ENCODE peak calls at places on chromosome X, in nine cellular contexts. One of them, this sample, is unnamed.

GRCh38 chrX:57905141-57905540 is 5.1 kb downstream of the ZXDA start:
- DNase-seq in fibroblast of mammary gland: no peak
- DNase-seq in foreskin fibroblast: no peak
- DNase-seq in nephron progenitor cell: no peak
- DNase-seq in cardiac fibroblast: peak; percentile 25
- DNase-seq in AG10803: no peak
- DNase-seq in HCT116: no peak
- DNase-seq in uterus: no peak
- DNase-seq in neural crest cell: no peak
- DNase-seq in this sample: no peak

GRCh38 chrX:51641421-51642021 is 22.8 kb upstream of the CENPVL3 start:
- DNase-seq in fibroblast of mammary gland: peak; percentile 59
- DNase-seq in foreskin fibroblast: peak; percentile 30
- DNase-seq in nephron progenitor cell: peak; percentile 11
- DNase-seq in cardiac fibroblast: peak; percentile 65
- DNase-seq in AG10803: peak; percentile 46
- DNase-seq in HCT116: peak; percentile 36
- DNase-seq in uterus: no peak
- DNase-seq in neural crest cell: peak; percentile 13
- DNase-seq in this sample: peak; percentile 12

GRCh38 chrX:113644426-113644825 is 803.8 kb upstream of the AMOT start:
- DNase-seq in fibroblast of mammary gland: peak; percentile 65
- DNase-seq in foreskin fibroblast: peak; percentile 54
- DNase-seq in nephron progenitor cell: no peak
- DNase-seq in cardiac fibroblast: peak; percentile 28
- DNase-seq in AG10803: peak; percentile 71
- DNase-seq in HCT116: no peak
- DNase-seq in uterus: no peak
- DNase-seq in neural crest cell: no peak
- DNase-seq in this sample: peak; percentile 1

GRCh38 chrX:53714580-53715335 is 28.2 kb upstream of the HUWE1 start:
- DNase-seq in fibroblast of mammary gland: peak; percentile 55
- DNase-seq in foreskin fibroblast: peak; percentile 31
- DNase-seq in nephron progenitor cell: no peak
- DNase-seq in cardiac fibroblast: peak; percentile 38
- DNase-seq in AG10803: no peak
- DNase-seq in HCT116: peak; percentile 4
- DNase-seq in uterus: no peak
- DNase-seq in neural crest cell: no peak
- DNase-seq in this sample: peak; percentile 14

GRCh38 chrX:139932077-139932900 is 564 bp downstream of the ATP11C start:
- DNase-seq in fibroblast of mammary gland: no peak
- DNase-seq in foreskin fibroblast: peak; percentile 34
- DNase-seq in nephron progenitor cell: peak; percentile 73
- DNase-seq in cardiac fibroblast: peak; percentile 29
- DNase-seq in AG10803: peak; percentile 30
- DNase-seq in HCT116: no peak
- DNase-seq in uterus: peak; percentile 35
- DNase-seq in neural crest cell: no peak
- DNase-seq in this sample: no peak

GRCh38 chrX:109384569-109385174 is 97.2 kb downstream of the GUCY2F start:
- DNase-seq in fibroblast of mammary gland: peak; percentile 37
- DNase-seq in foreskin fibroblast: no peak
- DNase-seq in nephron progenitor cell: peak; percentile 8
- DNase-seq in cardiac fibroblast: peak; percentile 54
- DNase-seq in AG10803: peak; percentile 21
- DNase-seq in HCT116: no peak
- DNase-seq in uterus: no peak
- DNase-seq in neural crest cell: peak; percentile 32
- DNase-seq in this sample: no peak

GRCh38 chrX:97199501-97199900 is 315.8 kb downstream of the RPA4 start:
- DNase-seq in fibroblast of mammary gland: no peak
- DNase-seq in foreskin fibroblast: no peak
- DNase-seq in nephron progenitor cell: no peak
- DNase-seq in cardiac fibroblast: no peak
- DNase-seq in AG10803: no peak
- DNase-seq in HCT116: no peak
- DNase-seq in uterus: no peak
- DNase-seq in neural crest cell: no peak
- DNase-seq in this sample: no peak

GRCh38 chrX:16786791-16787735 is 797 bp downstream of the TXLNG start:
- DNase-seq in fibroblast of mammary gland: peak; percentile 50
- DNase-seq in foreskin fibroblast: peak; percentile 21
- DNase-seq in nephron progenitor cell: peak; percentile 54
- DNase-seq in cardiac fibroblast: no peak
- DNase-seq in AG10803: no peak
- DNase-seq in HCT116: no peak
- DNase-seq in uterus: peak; percentile 27
- DNase-seq in neural crest cell: no peak
- DNase-seq in this sample: no peak

GRCh38 chrX:46913710-46914109 is 1.5 kb downstream of the JADE3 start:
- DNase-seq in fibroblast of mammary gland: peak; percentile 31
- DNase-seq in foreskin fibroblast: peak; percentile 7
- DNase-seq in nephron progenitor cell: no peak
- DNase-seq in cardiac fibroblast: peak; percentile 25
- DNase-seq in AG10803: peak; percentile 27
- DNase-seq in HCT116: no peak
- DNase-seq in uterus: peak; percentile 34
- DNase-seq in neural crest cell: no peak
- DNase-seq in this sample: no peak

GRCh38 chrX:139831689-139832456 is 101.0 kb downstream of the ATP11C start:
- DNase-seq in fibroblast of mammary gland: peak; percentile 75
- DNase-seq in foreskin fibroblast: peak; percentile 52
- DNase-seq in nephron progenitor cell: no peak
- DNase-seq in cardiac fibroblast: peak; percentile 57
- DNase-seq in AG10803: peak; percentile 68
- DNase-seq in HCT116: no peak
- DNase-seq in uterus: peak; percentile 21
- DNase-seq in neural crest cell: no peak
- DNase-seq in this sample: peak; percentile 54

GRCh38 chrX:91414710-91415109 is 19.9 kb upstream of the PABPC5 start:
- DNase-seq in fibroblast of mammary gland: peak; percentile 11
- DNase-seq in foreskin fibroblast: no peak
- DNase-seq in nephron progenitor cell: peak; percentile 23
- DNase-seq in cardiac fibroblast: peak; percentile 9
- DNase-seq in AG10803: peak; percentile 15
- DNase-seq in HCT116: no peak
- DNase-seq in uterus: no peak
- DNase-seq in neural crest cell: no peak
- DNase-seq in this sample: no peak

GRCh38 chrX:19990225-19990518 is 689 bp downstream of the BCLAF3 start:
- DNase-seq in fibroblast of mammary gland: no peak
- DNase-seq in foreskin fibroblast: peak; percentile 2
- DNase-seq in nephron progenitor cell: no peak
- DNase-seq in cardiac fibroblast: no peak
- DNase-seq in AG10803: peak; percentile 1
- DNase-seq in HCT116: no peak
- DNase-seq in uterus: no peak
- DNase-seq in neural crest cell: peak; percentile 1
- DNase-seq in this sample: no peak

GRCh38 chrX:153723351-153724251 is 586 bp downstream of the BCAP31 start:
- DNase-seq in fibroblast of mammary gland: peak; percentile 38
- DNase-seq in foreskin fibroblast: no peak
- DNase-seq in nephron progenitor cell: peak; percentile 60
- DNase-seq in cardiac fibroblast: peak; percentile 46
- DNase-seq in AG10803: peak; percentile 42
- DNase-seq in HCT116: no peak
- DNase-seq in uterus: peak; percentile 46
- DNase-seq in neural crest cell: no peak
- DNase-seq in this sample: no peak

GRCh38 chrX:139290310-139290709 is 240.2 kb upstream of the F9 start:
- DNase-seq in fibroblast of mammary gland: peak; percentile 25
- DNase-seq in foreskin fibroblast: no peak
- DNase-seq in nephron progenitor cell: no peak
- DNase-seq in cardiac fibroblast: no peak
- DNase-seq in AG10803: peak; percentile 36
- DNase-seq in HCT116: no peak
- DNase-seq in uterus: no peak
- DNase-seq in neural crest cell: no peak
- DNase-seq in this sample: no peak

GRCh38 chrX:120726294-120726693 is 96.4 kb upstream of the C1GALT1C1 start:
- DNase-seq in fibroblast of mammary gland: no peak
- DNase-seq in foreskin fibroblast: no peak
- DNase-seq in nephron progenitor cell: no peak
- DNase-seq in cardiac fibroblast: no peak
- DNase-seq in AG10803: no peak
- DNase-seq in HCT116: no peak
- DNase-seq in uterus: no peak
- DNase-seq in neural crest cell: no peak
- DNase-seq in this sample: no peak

GRCh38 chrX:86192827-86193226 is 44.6 kb downstream of the DACH2 start:
- DNase-seq in fibroblast of mammary gland: no peak
- DNase-seq in foreskin fibroblast: no peak
- DNase-seq in nephron progenitor cell: no peak
- DNase-seq in cardiac fibroblast: peak; percentile 3
- DNase-seq in AG10803: no peak
- DNase-seq in HCT116: no peak
- DNase-seq in uterus: no peak
- DNase-seq in neural crest cell: no peak
- DNase-seq in this sample: no peak
- TF ChIP-seq CTCF in fibroblast of mammary gland: no peak
- TF ChIP-seq CTCF in foreskin fibroblast: no peak
- TF ChIP-seq CTCF in nephron progenitor cell: no peak
- TF ChIP-seq CTCF in cardiac fibroblast: no peak
- TF ChIP-seq CTCF in AG10803: no peak
- TF ChIP-seq CTCF in HCT116: no peak
- TF ChIP-seq CTCF in uterus: no peak
- TF ChIP-seq CTCF in neural crest cell: no peak
- TF ChIP-seq CTCF in this sample: no peak

GRCh38 chrX:42686296-42686695 is 91.7 kb downstream of the PPP1R2C start:
- DNase-seq in fibroblast of mammary gland: peak; percentile 15
- DNase-seq in foreskin fibroblast: no peak
- DNase-seq in nephron progenitor cell: no peak
- DNase-seq in cardiac fibroblast: peak; percentile 27
- DNase-seq in AG10803: no peak
- DNase-seq in HCT116: no peak
- DNase-seq in uterus: no peak
- DNase-seq in neural crest cell: no peak
- DNase-seq in this sample: no peak

GRCh38 chrX:42678133-42678532 is 99.8 kb downstream of the PPP1R2C start:
- DNase-seq in fibroblast of mammary gland: peak; percentile 25
- DNase-seq in foreskin fibroblast: no peak
- DNase-seq in nephron progenitor cell: no peak
- DNase-seq in cardiac fibroblast: peak; percentile 51
- DNase-seq in AG10803: peak; percentile 24
- DNase-seq in HCT116: no peak
- DNase-seq in uterus: no peak
- DNase-seq in neural crest cell: no peak
- DNase-seq in this sample: no peak

GRCh38 chrX:42684062-42684461 is 93.9 kb downstream of the PPP1R2C start:
- DNase-seq in fibroblast of mammary gland: peak; percentile 6
- DNase-seq in foreskin fibroblast: no peak
- DNase-seq in nephron progenitor cell: no peak
- DNase-seq in cardiac fibroblast: no peak
- DNase-seq in AG10803: no peak
- DNase-seq in HCT116: no peak
- DNase-seq in uterus: no peak
- DNase-seq in neural crest cell: no peak
- DNase-seq in this sample: no peak

DNA sequence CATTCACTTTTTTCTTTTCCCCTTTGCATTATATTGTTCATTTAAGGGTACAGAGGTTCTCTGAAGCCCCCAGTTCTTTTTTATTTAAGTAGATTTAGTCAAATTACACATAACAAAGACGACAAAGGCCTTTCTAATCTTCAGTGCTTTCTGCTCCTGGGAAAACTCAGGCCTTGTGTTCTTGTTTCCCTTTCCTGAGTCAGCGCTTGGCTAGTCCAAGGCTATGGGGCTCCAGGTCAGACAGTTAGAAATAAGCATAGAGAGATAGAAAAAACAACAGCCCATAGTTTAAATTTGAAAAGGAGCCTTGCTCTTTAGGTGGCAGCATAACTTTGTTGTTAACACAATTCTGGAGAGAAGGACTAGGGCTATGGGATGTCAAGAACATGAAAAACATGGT is 97.3 kb downstream of the PPP1R2C start:
- DNase-seq in fibroblast of mammary gland: peak; percentile 36
- DNase-seq in foreskin fibroblast: no peak
- DNase-seq in nephron progenitor cell: no peak
- DNase-seq in cardiac fibroblast: peak; percentile 65
- DNase-seq in AG10803: peak; percentile 2
- DNase-seq in HCT116: no peak
- DNase-seq in uterus: no peak
- DNase-seq in neural crest cell: no peak
- DNase-seq in this sample: no peak
- TF ChIP-seq CTCF in fibroblast of mammary gland: no peak
- TF ChIP-seq CTCF in foreskin fibroblast: no peak
- TF ChIP-seq CTCF in nephron progenitor cell: no peak
- TF ChIP-seq CTCF in cardiac fibroblast: no peak
- TF ChIP-seq CTCF in AG10803: peak; percentile 13
- TF ChIP-seq CTCF in HCT116: no peak
- TF ChIP-seq CTCF in uterus: no peak
- TF ChIP-seq CTCF in neural crest cell: no peak
- TF ChIP-seq CTCF in this sample: no peak

DNA sequence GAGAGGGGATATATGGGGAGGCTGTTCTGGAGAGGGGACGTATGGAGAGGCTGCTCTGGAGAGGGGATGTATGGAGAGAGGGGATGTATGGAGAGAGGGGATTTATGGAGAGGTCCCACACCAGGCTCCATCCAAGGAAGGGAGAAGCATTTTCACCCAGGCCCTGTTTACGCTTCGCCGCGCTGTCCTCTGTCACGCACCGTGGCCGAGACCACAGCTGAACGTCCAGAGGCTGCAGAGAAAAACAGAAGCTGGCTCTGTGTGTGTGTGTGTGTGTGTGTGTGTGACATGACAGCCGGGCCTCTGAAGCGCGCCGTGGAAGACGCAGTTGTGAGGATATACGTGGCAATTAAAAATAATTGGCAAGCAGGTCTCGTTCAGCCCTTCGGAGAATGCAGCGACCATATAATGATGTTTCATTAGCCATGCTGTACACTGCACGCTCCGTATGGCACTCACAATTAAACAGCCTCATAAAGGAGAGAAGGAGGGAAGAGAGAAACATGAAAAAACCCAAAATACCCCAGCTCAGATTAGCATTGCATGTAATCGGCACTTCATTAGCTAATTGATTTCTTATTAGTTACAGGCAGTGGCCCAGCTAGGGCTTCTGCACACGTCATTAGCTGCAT is 74.9 kb upstream of the SHOX start:
- DNase-seq in fibroblast of mammary gland: no peak
- DNase-seq in foreskin fibroblast: no peak
- DNase-seq in nephron progenitor cell: no peak
- DNase-seq in cardiac fibroblast: no peak
- DNase-seq in AG10803: no peak
- DNase-seq in HCT116: no peak
- DNase-seq in uterus: no peak
- DNase-seq in neural crest cell: no peak
- DNase-seq in this sample: no peak
- TF ChIP-seq CTCF in fibroblast of mammary gland: no peak
- TF ChIP-seq CTCF in foreskin fibroblast: no peak
- TF ChIP-seq CTCF in nephron progenitor cell: no peak
- TF ChIP-seq CTCF in cardiac fibroblast: no peak
- TF ChIP-seq CTCF in AG10803: no peak
- TF ChIP-seq CTCF in HCT116: no peak
- TF ChIP-seq CTCF in uterus: no peak
- TF ChIP-seq CTCF in neural crest cell: no peak
- TF ChIP-seq CTCF in this sample: no peak

GRCh38 chrX:21932277-21932996 is 8.1 kb upstream of the SMS start:
- DNase-seq in fibroblast of mammary gland: peak; percentile 95
- DNase-seq in foreskin fibroblast: peak; percentile 88
- DNase-seq in nephron progenitor cell: no peak
- DNase-seq in cardiac fibroblast: peak; percentile 90
- DNase-seq in AG10803: peak; percentile 87
- DNase-seq in HCT116: no peak
- DNase-seq in uterus: no peak
- DNase-seq in neural crest cell: no peak
- DNase-seq in this sample: no peak
- TF ChIP-seq CTCF in fibroblast of mammary gland: no peak
- TF ChIP-seq CTCF in foreskin fibroblast: no peak
- TF ChIP-seq CTCF in nephron progenitor cell: no peak
- TF ChIP-seq CTCF in cardiac fibroblast: no peak
- TF ChIP-seq CTCF in AG10803: no peak
- TF ChIP-seq CTCF in HCT116: no peak
- TF ChIP-seq CTCF in uterus: no peak
- TF ChIP-seq CTCF in neural crest cell: no peak
- TF ChIP-seq CTCF in this sample: no peak

This sample was measured in HFF-Myc.